ENCODE peak calls at places on chromosome 5, in eight cellular contexts. C, U, I, N, W, O, V and F are unnamed samples.

GRCh38 chr5:16806691-16807433 is 129.2 kb downstream of the MYO10 start:
- DNase-seq in O (no peak), I (no peak), W (no peak), C (no peak), V (no peak), U (no peak), N (no peak), F (no peak)

GRCh38 chr5:95238560-95239325 is 46.2 kb downstream of the MCTP1 start:
- DNase-seq in N (no peak), U (no peak), O (no peak), I (no peak), C (no peak), W (no peak), V (no peak), F (peak)

GRCh38 chr5:107135391-107135790 is 535.3 kb downstream of the EFNA5 start:
- DNase-seq in U (no peak), I (no peak), V (no peak), N (no peak), C (no peak), O (no peak), W (no peak), F (peak)

GRCh38 chr5:154092356-154092755 is 53.6 kb downstream of the MFAP3 start:
- DNase-seq in C (no peak), U (no peak), N (peak), V (peak), W (no peak), I (no peak), O (no peak), F (peak)

GRCh38 chr5:74622122-74622521 is 18.4 kb downstream of the ENC1 start:
- DNase-seq in W (no peak), C (no peak), I (no peak), V (no peak), O (no peak), N (no peak), U (no peak), F (peak)

GRCh38 chr5:112419596-112420110 is 576 bp upstream of the EPB41L4A start:
- DNase-seq in W (peak), O (peak), U (peak), N (peak), I (no peak), V (peak), C (peak), F (peak)

GRCh38 chr5:112253478-112254250 is 165.4 kb downstream of the EPB41L4A start:
- DNase-seq in N (peak), V (no peak), U (no peak), C (no peak), W (no peak), O (no peak), I (no peak), F (peak)

GRCh38 chr5:125826214-125826613 is 597.0 kb upstream of the GRAMD2B start:
- DNase-seq in I (no peak), O (no peak), V (no peak), W (no peak), C (no peak), U (no peak), N (peak), F (no peak)

GRCh38 chr5:10229306-10230048 is 20.2 kb downstream of the ATPSCKMT start:
- DNase-seq in C (no peak), W (no peak), O (no peak), U (no peak), N (peak), I (no peak), V (no peak), F (peak)

GRCh38 chr5:134252671-134253070 is 26.8 kb upstream of the PPP2CA start:
- DNase-seq in I (no peak), V (peak), U (peak), W (no peak), O (no peak), N (no peak), C (no peak), F (peak)

GRCh38 chr5:120229036-120229435 is 235.1 kb upstream of the PRR16 start:
- DNase-seq in O (no peak), V (no peak), I (no peak), C (no peak), W (no peak), U (no peak), N (no peak), F (no peak)

GRCh38 chr5:19534751-19535150 is 453.2 kb downstream of the CDH18 start:
- DNase-seq in N (no peak), O (no peak), V (no peak), I (no peak), C (no peak), W (no peak), U (no peak), F (no peak)

GRCh38 chr5:133569347-133569746 is 43.0 kb downstream of the FSTL4 start:
- DNase-seq in U (no peak), V (no peak), N (no peak), W (no peak), O (no peak), C (no peak), I (no peak), F (peak)

GRCh38 chr5:171428849-171429542 is 9.5 kb downstream of the FGF18 start:
- DNase-seq in O (no peak), V (no peak), N (no peak), U (no peak), I (no peak), C (no peak), W (no peak), F (no peak)

GRCh38 chr5:110769282-110769681 is 30.5 kb downstream of the SLC25A46 start:
- DNase-seq in I (no peak), U (no peak), V (no peak), W (no peak), C (no peak), O (no peak), N (no peak), F (peak)

GRCh38 chr5:180600554-180601041 is 9.3 kb upstream of the SCGB3A1 start:
- DNase-seq in C (no peak), U (no peak), N (no peak), O (peak), I (no peak), V (no peak), W (no peak), F (no peak)

GRCh38 chr5:126988021-126988569 is 42.3 kb downstream of the MARCHF3 start:
- DNase-seq in W (no peak), I (peak), C (peak), N (no peak), U (no peak), V (no peak), O (no peak), F (no peak)

GRCh38 chr5:148186248-148187003 is 16.4 kb upstream of the SPINK6 start:
- DNase-seq in W (no peak), O (no peak), C (peak), I (no peak), N (no peak), U (no peak), V (no peak), F (peak)

GRCh38 chr5:103211858-103212500 is 46.6 kb upstream of the MACIR start:
- DNase-seq in N (no peak), I (no peak), U (no peak), V (no peak), O (no peak), W (no peak), C (peak), F (no peak)

GRCh38 chr5:56501949-56502557 is 268.9 kb upstream of the ANKRD55 start:
- DNase-seq in U (no peak), I (peak), N (no peak), O (no peak), C (peak), W (no peak), V (no peak), F (no peak)

GRCh38 chr5:95048633-95049032 is 236.3 kb downstream of the MCTP1 start:
- DNase-seq in I (no peak), W (no peak), U (no peak), V (no peak), C (no peak), O (no peak), N (no peak), F (no peak)

GRCh38 chr5:55903121-55903701 is 52.1 kb downstream of the IL31RA start:
- DNase-seq in C (no peak), I (no peak), N (no peak), O (no peak), U (no peak), V (no peak), W (no peak), F (no peak)

GRCh38 chr5:134545070-134545868 is 19.8 kb downstream of the JADE2 start:
- DNase-seq in U (no peak), N (no peak), C (no peak), I (peak), V (no peak), W (no peak), O (no peak), F (no peak)

GRCh38 chr5:76544268-76544926 is 78.8 kb downstream of the F2RL2 start:
- DNase-seq in C (peak), V (peak), I (peak), O (peak), N (peak), U (peak), W (peak), F (peak)

GRCh38 chr5:76547242-76547890 is 75.8 kb downstream of the F2RL2 start:
- DNase-seq in U (no peak), I (peak), O (no peak), N (no peak), V (peak), C (peak), W (no peak), F (peak)

GRCh38 chr5:144275329-144275728 is 104.7 kb downstream of the KCTD16 start:
- DNase-seq in N (peak), U (no peak), C (no peak), V (no peak), W (peak), O (no peak), I (no peak), F (no peak)

GRCh38 chr5:100623719-100624118 is 88.5 kb downstream of the FAM174A start:
- DNase-seq in V (peak), O (no peak), C (peak), U (no peak), N (peak), I (peak), W (no peak), F (peak)

GRCh38 chr5:179827684-179828083 is 7.0 kb downstream of the SQSTM1 start:
- DNase-seq in N (peak), W (no peak), O (peak), V (no peak), I (no peak), C (no peak), U (no peak), F (peak)

GRCh38 chr5:82105457-82105856 is 133.6 kb downstream of the ATG10 start:
- DNase-seq in C (no peak), O (no peak), W (peak), I (no peak), V (no peak), N (no peak), U (no peak), F (peak)

GRCh38 chr5:110105692-110106091 is 416.0 kb downstream of the MAN2A1 start:
- DNase-seq in I (no peak), N (no peak), O (no peak), W (no peak), V (peak), C (no peak), U (no peak), F (peak)

GRCh38 chr5:160293901-160294561 is 18.3 kb downstream of the CCNJL start:
- DNase-seq in N (peak), W (peak), U (no peak), V (no peak), I (no peak), C (no peak), O (no peak), F (no peak)

GRCh38 chr5:123785160-123786001 is 273.4 kb downstream of the CSNK1G3 start:
- DNase-seq in U (no peak), O (peak), N (peak), C (no peak), I (no peak), V (peak), W (peak), F (peak)
- H3K4me3 ChIP-seq in U (no peak), O (peak), N (no peak), C (no peak), I (no peak), V (no peak), W (no peak), F (peak)

GRCh38 chr5:87572611-87573010 is 159.9 kb upstream of the CCNH start:
- DNase-seq in C (no peak), W (no peak), I (no peak), N (no peak), V (no peak), U (no peak), O (no peak), F (no peak)
- TF ChIP-seq EZH2phosphoT487 in C (no peak), W (no peak), I (no peak), N (no peak), V (no peak), U (no peak), O (no peak), F (no peak)

GRCh38 chr5:149459891-149460290 is 80.8 kb upstream of the IL17B start:
- DNase-seq in C (no peak), U (no peak), O (no peak), N (no peak), I (no peak), W (no peak), V (no peak), F (no peak)
- H3K4me3 ChIP-seq in C (no peak), U (no peak), O (no peak), N (no peak), I (no peak), W (no peak), V (no peak), F (no peak)

GRCh38 chr5:138661991-138662434 is 86.8 kb upstream of the HSPA9 start:
- DNase-seq in N (no peak), W (no peak), U (no peak), O (no peak), I (no peak), V (no peak), C (no peak), F (no peak)

GRCh38 chr5:138664276-138664943 is 88.8 kb upstream of the CTNNA1 start:
- DNase-seq in C (no peak), O (no peak), W (no peak), I (no peak), V (peak), N (no peak), U (no peak), F (peak)

GRCh38 chr5:138663561-138663960 is 88.4 kb upstream of the HSPA9 start:
- DNase-seq in C (no peak), U (no peak), O (no peak), I (no peak), W (no peak), N (no peak), V (no peak), F (no peak)

GRCh38 chr5:138662599-138662998 is 87.4 kb upstream of the HSPA9 start:
- DNase-seq in V (no peak), N (no peak), U (no peak), W (no peak), O (no peak), I (no peak), C (peak), F (peak)

DNA sequence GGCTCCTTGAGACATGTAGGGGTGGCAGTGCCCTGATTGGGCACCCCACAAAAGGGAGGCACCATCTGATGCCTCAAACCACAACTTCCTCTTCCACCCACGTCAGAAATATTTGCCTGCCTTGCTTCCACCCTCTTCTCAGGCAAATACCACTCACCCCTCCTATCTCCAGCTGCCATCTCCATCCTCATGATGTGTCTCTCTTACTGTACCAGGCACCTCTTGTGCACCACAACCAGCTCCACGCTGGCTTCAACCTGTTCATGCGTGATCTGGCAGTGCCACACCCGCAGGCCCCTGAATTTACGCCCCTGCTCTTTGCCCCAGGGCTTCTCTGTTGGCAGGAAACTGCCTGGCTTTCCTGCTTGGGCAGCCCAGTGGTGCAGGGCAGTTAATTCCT is 87.8 kb upstream of the HSPA9 start:
- DNase-seq in V (no peak), N (no peak), U (no peak), W (no peak), O (peak), C (no peak), I (peak), F (no peak)
- TF ChIP-seq EZH2phosphoT487 in V (no peak), N (no peak), U (no peak), W (no peak), O (no peak), C (no peak), I (no peak), F (no peak)

DNA sequence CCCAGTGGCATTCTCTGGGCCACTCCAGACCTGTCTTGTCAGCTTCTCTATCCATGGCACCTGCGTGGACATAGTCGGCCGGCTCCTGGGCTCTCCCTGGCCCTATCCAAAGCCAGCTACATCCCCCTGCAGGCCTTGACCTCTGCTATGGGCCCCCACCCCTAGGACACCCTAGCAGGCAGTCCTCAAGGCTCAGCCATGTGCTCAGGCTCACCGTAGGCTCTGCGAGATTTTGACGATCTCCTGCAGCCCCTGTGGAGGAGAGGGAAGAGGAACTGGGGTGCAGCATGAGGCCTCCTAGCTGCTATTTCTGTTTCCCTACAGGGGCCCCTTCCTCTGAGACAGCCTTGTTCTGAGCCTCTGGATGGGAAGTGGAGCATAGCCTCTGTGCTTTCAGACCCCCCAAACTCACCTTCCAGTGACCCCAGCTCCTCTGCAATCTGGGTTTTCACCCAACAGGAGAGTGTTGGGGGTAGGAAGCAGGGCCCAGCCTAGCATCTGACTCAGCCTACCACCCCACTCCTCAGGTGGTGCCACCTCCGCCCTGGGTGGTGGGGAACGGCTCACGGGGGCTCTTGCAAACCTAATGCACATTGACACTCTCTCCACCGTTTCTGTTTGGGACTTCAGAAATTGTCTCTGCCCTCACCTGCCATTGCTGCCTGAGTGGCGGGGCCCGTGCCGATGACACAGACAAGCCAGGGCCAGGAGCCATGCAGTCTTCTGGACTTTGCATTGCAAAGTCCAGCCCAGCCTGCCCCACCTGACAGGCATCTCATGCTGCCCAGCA is 36.7 kb downstream of the HRH2 start:
- DNase-seq in U (no peak), W (no peak), C (no peak), O (no peak), N (no peak), I (no peak), V (peak), F (no peak)
- H3K4me3 ChIP-seq in U (no peak), W (no peak), C (no peak), O (no peak), N (no peak), I (no peak), V (no peak), F (no peak)

DNA sequence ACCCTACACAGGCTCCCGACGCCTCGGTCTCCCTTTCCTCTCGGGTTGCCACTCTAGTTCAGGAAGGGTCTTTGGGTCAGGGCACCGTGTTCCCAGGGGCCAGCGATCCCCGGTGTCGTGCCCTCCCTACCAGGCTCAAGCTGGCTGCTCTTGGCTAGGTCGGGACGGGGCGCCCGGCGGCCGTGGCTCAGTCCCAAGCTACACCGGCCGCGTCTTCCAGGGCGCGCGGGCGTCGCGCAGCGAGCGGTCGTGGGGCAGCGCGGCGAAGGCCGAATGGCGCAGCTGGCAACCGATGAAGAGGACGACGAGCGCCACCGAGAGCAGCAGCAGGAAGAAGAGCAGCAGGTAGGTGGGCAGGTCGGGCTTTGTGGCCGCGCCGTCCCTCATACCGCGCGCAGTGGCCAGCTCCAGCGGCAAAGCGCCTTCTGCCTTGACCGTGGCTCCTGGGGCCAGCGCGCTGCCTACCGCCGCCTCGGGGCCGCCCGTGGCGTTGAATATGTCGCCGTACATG is 892 bp downstream of the SMIM32 start:
- DNase-seq in I (no peak), V (peak), U (no peak), W (peak), C (no peak), N (peak), O (peak), F (peak)
- TF ChIP-seq EZH2phosphoT487 in I (no peak), V (no peak), U (no peak), W (peak), C (no peak), N (peak), O (no peak), F (no peak)

GRCh38 chr5:142358648-142359047 is 33.8 kb upstream of the SPRY4 start:
- DNase-seq in O (no peak), W (no peak), C (no peak), U (no peak), V (no peak), N (no peak), I (no peak), F (no peak)

GRCh38 chr5:142357469-142358090 is 32.8 kb upstream of the SPRY4 start:
- DNase-seq in I (no peak), U (no peak), C (no peak), W (no peak), N (no peak), O (no peak), V (no peak), F (peak)

GRCh38 chr5:142356318-142356715 is 31.5 kb upstream of the SPRY4 start:
- DNase-seq in U (no peak), O (no peak), N (no peak), W (no peak), C (no peak), V (no peak), I (no peak), F (peak)

GRCh38 chr5:142356716-142357468 is 32.1 kb upstream of the SPRY4 start:
- DNase-seq in V (peak), N (peak), U (peak), W (peak), I (peak), O (peak), C (peak), F (peak)

GRCh38 chr5:142358121-142358520 is 33.3 kb upstream of the SPRY4 start:
- DNase-seq in I (no peak), C (no peak), U (no peak), N (no peak), W (no peak), O (no peak), V (no peak), F (no peak)
- H3K4me3 ChIP-seq in I (no peak), C (no peak), U (no peak), N (no peak), W (no peak), O (no peak), V (no peak), F (no peak)

GRCh38 chr5:1059884-1060263 is 51.3 kb downstream of the NKD2 start:
- DNase-seq in N (no peak), I (no peak), C (no peak), U (no peak), V (no peak), W (no peak), O (peak), F (no peak)

GRCh38 chr5:1058549-1058945 is 49.9 kb downstream of the NKD2 start:
- DNase-seq in V (no peak), N (no peak), O (no peak), I (no peak), C (no peak), W (no peak), U (no peak), F (no peak)

GRCh38 chr5:1057841-1058548 is 49.4 kb downstream of the NKD2 start:
- DNase-seq in C (no peak), N (no peak), I (no peak), U (no peak), V (no peak), W (no peak), O (peak), F (no peak)

GRCh38 chr5:1060535-1060981 is 51.3 kb downstream of the SLC12A7 start:
- DNase-seq in C (no peak), V (no peak), U (no peak), I (no peak), O (peak), N (no peak), W (no peak), F (no peak)

GRCh38 chr5:1058988-1059883 is 50.6 kb downstream of the NKD2 start:
- DNase-seq in W (no peak), N (no peak), O (peak), U (no peak), V (no peak), I (no peak), C (no peak), F (no peak)
- TF ChIP-seq EZH2phosphoT487 in W (no peak), N (no peak), O (no peak), U (no peak), V (no peak), I (no peak), C (no peak), F (no peak)